ENCODE peak calls at places on chromosomes 3 and 15, in seven cellular contexts. Q is Peyer's patch; V is fibroblast of pulmonary artery; M is AG04449; K is cerebellum; A is iPS DF 19.7; N is CD4-positive, alpha-beta T cell. T is an unnamed sample.
A peak's percentile ranks its signal among the peaks of the same experiment; 100 is the strongest.

GRCh38 chr15:81023483-81024264 is 23.0 kb downstream of the TLNRD1 start:
- DNase-seq in M (no peak), N (no peak), A (no peak), Q (peak; percentile 24), V (peak; percentile 80), K (peak; percentile 83), T (peak; percentile 52)

GRCh38 chr15:79290642-79291275 is 8.2 kb downstream of the ANKRD34C start:
- DNase-seq in K (no peak), Q (no peak), A (no peak), M (no peak), N (no peak), V (no peak), T (no peak)

GRCh38 chr15:60838206-60838605 is 359.3 kb upstream of the ICE2 start:
- DNase-seq in A (no peak), K (no peak), Q (no peak), V (no peak), M (no peak), N (no peak), T (no peak)

GRCh38 chr3:137767146-137768020 is 3.3 kb downstream of the SOX14 start:
- DNase-seq in M (no peak), Q (no peak), V (no peak), A (no peak), K (no peak), N (no peak), T (no peak)

GRCh38 chr3:87987952-87988351 is 70.9 kb downstream of the CGGBP1 start:
- DNase-seq in A (peak; percentile 40), N (no peak), K (no peak), V (no peak), M (no peak), Q (no peak), T (no peak)

GRCh38 chr15:39110336-39110735 is 470.5 kb upstream of the THBS1 start:
- DNase-seq in A (no peak), K (no peak), Q (no peak), N (no peak), M (no peak), V (peak; percentile 88), T (peak; percentile 42)

GRCh38 chr3:58206406-58207011 is 4.3 kb downstream of the DNASE1L3 start:
- DNase-seq in K (no peak), Q (no peak), V (peak; percentile 35), N (no peak), M (no peak), A (no peak), T (no peak)

GRCh38 chr3:32483772-32484171 is 18.9 kb downstream of the CMTM6 start:
- DNase-seq in N (no peak), M (no peak), K (no peak), V (no peak), Q (no peak), A (no peak), T (no peak)

GRCh38 chr3:14767245-14767593 is 51.5 kb upstream of the FGD5 start:
- DNase-seq in V (no peak), N (no peak), M (no peak), Q (no peak), A (no peak), K (no peak), T (no peak)

GRCh38 chr15:100602822-100603393 is 519 bp downstream of the ASB7 start:
- DNase-seq in V (peak; percentile 8), M (no peak), A (no peak), Q (peak; percentile 28), N (no peak), K (no peak), T (peak; percentile 63)

GRCh38 chr15:33028495-33028894 is 166.0 kb downstream of the FMN1 start:
- DNase-seq in Q (no peak), V (no peak), K (no peak), A (no peak), M (no peak), N (no peak), T (no peak)

GRCh38 chr3:100603449-100603848 is 6.0 kb upstream of the ADGRG7 start:
- DNase-seq in Q (no peak), K (no peak), N (no peak), V (peak; percentile 46), M (no peak), A (peak; percentile 40), T (peak; percentile 43)

GRCh38 chr15:89171136-89172072 is 50.0 kb downstream of the RLBP1 start:
- DNase-seq in A (peak; percentile 33), V (peak; percentile 62), Q (peak; percentile 20), N (no peak), M (no peak), K (peak; percentile 45), T (peak; percentile 46)

GRCh38 chr3:12959838-12960378 is 113.3 kb downstream of the IQSEC1 start:
- DNase-seq in Q (peak; percentile 61), N (no peak), A (no peak), K (no peak), V (no peak), M (no peak), T (no peak)

GRCh38 chr15:38176155-38176554 is 76.5 kb upstream of the SPRED1 start:
- DNase-seq in Q (no peak), K (no peak), V (peak; percentile 77), N (no peak), A (no peak), M (peak; percentile 51), T (peak; percentile 59)

GRCh38 chr15:53462631-53463030 is 296.8 kb downstream of the WDR72 start:
- DNase-seq in A (no peak), N (no peak), Q (no peak), M (no peak), V (no peak), K (no peak), T (no peak)

GRCh38 chr15:60830479-60830878 is 351.5 kb upstream of the ICE2 start:
- DNase-seq in M (peak; percentile 23), N (no peak), Q (no peak), K (no peak), V (peak; percentile 25), A (no peak), T (peak; percentile 40)

GRCh38 chr15:44427756-44428724 is 611 bp downstream of the CTDSPL2 start:
- DNase-seq in M (no peak), K (no peak), V (peak; percentile 71), Q (peak; percentile 47), N (no peak), A (no peak), T (peak; percentile 47)

GRCh38 chr15:72179950-72180581 is 17.5 kb downstream of the GRAMD2A start:
- DNase-seq in M (no peak), A (no peak), Q (no peak), K (no peak), N (no peak), V (peak; percentile 17), T (peak; percentile 59)

GRCh38 chr3:102192575-102192974 is 242.2 kb upstream of the ZPLD1 start:
- DNase-seq in V (no peak), K (no peak), M (no peak), Q (no peak), N (no peak), A (no peak), T (no peak)

GRCh38 chr3:50292924-50293801 is 934 bp upstream of the IFRD2 start:
- DNase-seq in M (no peak), N (no peak), K (peak; percentile 55), Q (no peak), V (no peak), A (no peak), T (no peak)

GRCh38 chr3:49563040-49563578 is 8.8 kb downstream of the BSN start:
- DNase-seq in K (no peak), M (no peak), A (no peak), Q (no peak), V (no peak), N (no peak), T (no peak)

GRCh38 chr3:116050311-116050710 is 395.0 kb downstream of the LSAMP start:
- DNase-seq in A (no peak), V (no peak), M (no peak), Q (no peak), K (peak; percentile 21), N (no peak), T (no peak)

GRCh38 chr3:87855211-87855610 is 203.6 kb downstream of the CGGBP1 start:
- DNase-seq in Q (no peak), K (no peak), A (no peak), M (no peak), V (no peak), N (no peak), T (no peak)

GRCh38 chr15:63434567-63435219 is 53.0 kb upstream of the CA12 start:
- DNase-seq in N (no peak), A (no peak), V (no peak), Q (no peak), K (no peak), M (no peak), T (no peak)

GRCh38 chr15:63331456-63331855 is 50.2 kb downstream of the CA12 start:
- DNase-seq in A (no peak), N (no peak), M (no peak), K (no peak), Q (no peak), V (no peak), T (no peak)